ENCODE peak calls at places on chromosomes 2 and 18, in five cellular contexts. Q is upper lobe of left lung, D is lower lobe of right lung, W is AG10803, M is brain microvascular endothelial cell. R is an unnamed sample.

GRCh38 chr2:11697103-11697871 is 27.3 kb upstream of the NTSR2 start:
- DNase-seq in D (no peak), Q (peak; percentile 47), W (peak; percentile 72), M (peak; percentile 63), R (peak; percentile 77)

GRCh38 chr18:3350566-3351527 is 88.9 kb downstream of the MYL12B start:
- DNase-seq in D (no peak), M (no peak), W (no peak), Q (no peak), R (peak; percentile 26)

GRCh38 chr2:25301453-25302352 is 40.0 kb downstream of the DNMT3A start:
- DNase-seq in W (peak; percentile 73), Q (peak; percentile 52), M (peak; percentile 67), D (no peak), R (no peak)

GRCh38 chr2:224165901-224166319 is 126.8 kb upstream of the SERPINE2 start:
- DNase-seq in M (no peak), Q (no peak), W (peak; percentile 91), D (no peak), R (no peak)

GRCh38 chr2:37529830-37530452 is 141.5 kb downstream of the CDC42EP3 start:
- DNase-seq in Q (no peak), M (no peak), D (no peak), W (peak; percentile 74), R (no peak)

GRCh38 chr2:183935005-183935404 is 663.3 kb upstream of the ZNF804A start:
- DNase-seq in W (no peak), D (no peak), M (no peak), Q (no peak), R (no peak)

GRCh38 chr18:22551536-22552151 is 133.9 kb upstream of the CTAGE1 start:
- DNase-seq in Q (no peak), W (peak; percentile 91), D (no peak), M (peak; percentile 78), R (peak; percentile 99)

GRCh38 chr2:37570773-37571570 is 100.5 kb downstream of the CDC42EP3 start:
- DNase-seq in M (peak; percentile 97), W (peak; percentile 88), D (no peak), Q (no peak), R (peak; percentile 80)

GRCh38 chr18:7104649-7105048 is 12.9 kb downstream of the LAMA1 start:
- DNase-seq in Q (no peak), M (no peak), W (no peak), D (no peak), R (no peak)

GRCh38 chr2:19038096-19039015 is 320.1 kb downstream of the OSR1 start:
- DNase-seq in M (peak; percentile 65), Q (no peak), W (peak; percentile 85), D (no peak), R (no peak)

GRCh38 chr2:145652992-145653545 is 1133.2 kb upstream of the ZEB2 start:
- DNase-seq in M (peak; percentile 52), Q (no peak), W (peak; percentile 93), D (no peak), R (peak; percentile 49)

GRCh38 chr2:41119489-41119888 is 667.6 kb upstream of the SLC8A1 start:
- DNase-seq in W (no peak), Q (no peak), D (no peak), M (no peak), R (no peak)

GRCh38 chr2:36967236-36967876 is 1.0 kb upstream of the STRN start:
- DNase-seq in M (no peak), D (no peak), W (no peak), Q (no peak), R (peak; percentile 9)

GRCh38 chr2:54726940-54727339 is 3.5 kb downstream of the EML6 start:
- DNase-seq in W (no peak), Q (no peak), D (no peak), M (no peak), R (no peak)

GRCh38 chr2:195535911-195536522 is 121.0 kb upstream of the SLC39A10 start:
- DNase-seq in W (no peak), D (peak; percentile 76), M (no peak), Q (peak; percentile 76), R (no peak)

GRCh38 chr18:50507120-50507590 is 52.7 kb upstream of the MAPK4 start:
- DNase-seq in M (peak; percentile 14), D (no peak), Q (peak; percentile 25), W (no peak), R (no peak)

GRCh38 chr2:20524412-20525040 is 77.7 kb downstream of the RHOB start:
- DNase-seq in D (no peak), Q (peak; percentile 37), M (no peak), W (no peak), R (no peak)

GRCh38 chr2:45684756-45685155 is 33.3 kb downstream of the PRKCE start:
- DNase-seq in Q (no peak), W (no peak), M (no peak), D (no peak), R (no peak)

DNA sequence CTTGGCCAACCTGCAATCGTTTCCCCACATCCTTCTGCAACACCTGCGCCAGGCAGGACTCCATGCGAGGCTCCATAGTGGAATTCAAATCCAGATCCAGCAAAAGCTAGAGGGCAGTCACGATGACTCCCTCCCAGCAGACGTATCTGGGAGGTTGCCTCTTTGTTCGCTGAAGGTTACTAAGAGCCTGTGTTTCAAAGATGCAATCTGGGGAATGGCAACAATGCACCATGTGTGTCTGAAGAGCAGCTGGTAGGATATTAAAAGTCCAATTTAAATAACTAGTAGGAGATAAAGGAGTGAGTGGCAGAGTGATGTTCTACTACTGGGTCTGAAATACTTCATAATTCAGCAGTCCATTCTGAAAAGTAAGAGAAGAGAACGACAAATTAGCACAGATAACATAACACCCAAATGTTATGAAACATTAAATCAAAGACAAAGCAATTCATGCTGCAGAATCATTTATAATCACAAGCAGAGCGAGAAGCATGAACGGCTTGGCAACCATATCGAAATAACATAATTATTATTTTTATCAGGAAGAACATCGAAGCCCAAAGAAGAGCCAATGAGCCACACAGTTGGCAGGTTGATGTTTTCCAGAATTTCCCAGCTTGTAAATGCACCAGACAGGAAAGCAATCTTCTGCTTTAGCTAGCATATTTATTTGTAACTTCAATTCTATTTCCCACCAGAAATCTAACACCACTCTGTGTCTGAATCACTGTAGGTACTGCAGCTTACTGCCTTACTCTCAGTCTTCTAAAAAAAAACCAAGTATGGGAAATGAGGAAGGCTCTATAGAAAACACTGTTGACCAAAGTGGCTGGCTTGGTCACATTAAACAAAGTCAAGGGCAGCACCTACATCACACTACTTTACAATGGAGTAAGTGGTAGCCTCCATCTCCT is 43.2 kb downstream of the CLASP1 start:
- DNase-seq in W (no peak), M (no peak), D (no peak), Q (no peak), R (no peak)
- TF ChIP-seq CTCF in W (no peak), M (no peak), D (no peak), Q (no peak), R (no peak)

GRCh38 chr2:68388772-68389171 is 23.7 kb downstream of the PLEK start:
- DNase-seq in M (no peak), Q (no peak), W (no peak), D (no peak), R (no peak)

GRCh38 chr2:68391099-68391498 is 26.0 kb downstream of the PLEK start:
- DNase-seq in Q (no peak), D (no peak), M (no peak), W (no peak), R (no peak)

GRCh38 chr2:68390600-68390999 is 25.5 kb downstream of the PLEK start:
- DNase-seq in W (no peak), M (no peak), D (no peak), Q (no peak), R (no peak)

GRCh38 chr2:68391869-68392268 is 26.8 kb downstream of the PLEK start:
- DNase-seq in W (no peak), M (no peak), Q (no peak), D (no peak), R (no peak)

DNA sequence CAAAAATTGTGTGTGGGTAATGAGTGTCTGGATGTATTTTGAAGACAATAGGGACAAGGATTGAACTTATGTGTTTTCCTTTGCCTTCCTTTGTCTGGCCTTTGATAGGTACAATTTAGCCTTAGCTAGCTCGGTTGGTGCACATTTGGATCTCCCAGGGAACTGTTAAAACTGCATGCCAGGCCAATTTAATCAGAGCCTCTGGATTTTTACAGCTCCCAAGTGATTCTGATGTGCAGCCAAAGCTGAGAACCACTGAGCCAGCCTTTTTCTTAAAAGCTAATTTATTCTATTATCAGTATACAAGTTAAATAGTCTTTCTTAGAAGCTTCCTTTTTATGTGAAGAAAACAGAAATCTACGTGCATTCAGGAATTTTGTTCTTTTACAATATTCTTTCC is 25.0 kb downstream of the PLEK start:
- DNase-seq in D (no peak), W (no peak), M (no peak), Q (no peak), R (no peak)
- H3K4me3 ChIP-seq in D (no peak overlapping the region), W (no peak overlapping the region), M (no peak overlapping the region), Q (no peak overlapping the region), R (no peak overlapping the region)

DNA sequence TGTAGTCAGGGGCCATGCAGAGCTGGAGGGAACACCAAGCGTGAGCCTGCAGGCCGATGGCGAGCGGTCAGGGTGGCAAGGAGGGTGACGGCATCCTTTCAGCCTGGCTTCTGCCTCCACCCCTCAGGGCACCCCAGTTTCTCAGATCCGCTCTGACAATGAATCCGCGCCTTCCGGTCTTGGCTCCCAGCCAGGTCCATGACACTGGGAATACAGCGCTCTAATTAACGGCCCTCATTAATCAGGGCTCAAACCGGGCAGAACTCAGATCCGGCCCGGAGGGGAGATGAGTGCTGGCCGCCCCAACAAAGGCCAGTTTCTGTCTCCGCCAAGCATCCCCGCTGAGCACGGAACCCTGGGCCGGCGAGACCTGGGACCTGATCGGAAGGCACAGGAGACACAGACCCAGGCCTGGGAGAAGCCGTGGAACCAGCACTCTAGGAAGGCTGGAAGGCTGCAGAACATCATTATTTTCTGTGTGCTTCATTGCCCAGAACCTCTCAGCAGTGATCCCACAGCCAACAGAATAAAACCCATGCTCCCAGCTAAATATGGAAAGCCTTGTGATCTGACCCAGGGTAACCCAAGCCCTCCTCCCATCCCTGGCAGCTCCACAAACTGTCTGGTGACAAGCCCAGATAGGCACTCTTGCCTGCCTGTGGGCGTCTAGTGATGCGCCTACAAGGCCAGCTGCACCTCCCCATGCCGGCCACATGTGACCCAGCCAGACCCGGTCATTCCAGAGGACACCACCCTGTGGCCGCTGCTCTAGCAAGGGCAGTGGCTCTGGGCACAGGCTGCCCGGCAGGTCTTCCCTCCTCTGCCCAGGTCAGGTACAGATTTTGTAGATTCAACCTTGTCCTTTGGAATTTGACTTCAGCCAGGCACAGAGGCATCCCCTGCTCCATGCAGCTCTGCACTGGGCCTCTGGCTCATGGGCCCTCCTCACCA is 438.7 kb upstream of the MYT1L start:
- DNase-seq in D (no peak), M (no peak), W (no peak), Q (no peak), R (no peak)
- TF ChIP-seq CTCF in D (no peak), M (no peak), W (no peak), Q (no peak), R (no peak)

GRCh38 chr2:64112016-64112415 is 32.2 kb downstream of the PELI1 start:
- DNase-seq in D (no peak), M (no peak), W (no peak), Q (no peak), R (no peak)
- H3K4me3 ChIP-seq in D (no peak overlapping the region), M (no peak overlapping the region), W (no peak overlapping the region), Q (no peak overlapping the region), R (no peak overlapping the region)

DNA sequence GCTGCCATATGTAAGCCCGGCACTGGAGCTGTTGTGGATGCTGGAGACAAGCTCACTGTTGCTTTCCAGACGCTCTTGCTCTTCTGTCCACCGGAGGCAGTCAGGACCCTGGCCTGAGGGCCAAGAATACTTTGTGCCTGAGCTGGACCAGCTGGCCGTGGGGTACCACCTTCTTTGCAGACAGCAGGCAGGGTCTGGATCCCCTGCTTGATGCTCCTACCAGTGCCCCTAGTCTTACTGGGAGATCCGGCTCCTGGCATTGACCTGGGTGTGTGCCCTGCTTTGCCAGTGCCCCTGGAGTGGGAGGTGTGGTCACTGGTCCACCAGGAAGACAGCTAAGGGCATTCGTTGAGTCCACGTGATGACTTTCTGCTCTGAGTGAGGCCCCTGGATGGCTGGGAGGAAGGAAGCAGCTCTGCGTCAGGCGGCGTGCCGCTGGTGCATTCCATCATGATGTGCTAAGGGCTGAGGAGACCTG is 59.3 kb downstream of the LRRFIP1 start:
- DNase-seq in M (no peak), D (peak; percentile 77), W (no peak), Q (peak; percentile 68), R (no peak)
- TF ChIP-seq CTCF in M (peak; percentile 66), D (no peak), W (peak; percentile 39), Q (no peak), R (peak; percentile 40)